ENCODE peak calls at places on chromosomes 13 and 19, in nine cellular contexts. One of them, this sample, is unnamed.

GRCh38 chr13:113458218-113459065 is 5.2 kb upstream of the ADPRHL1 start:
- DNase-seq in endothelial cell: peak
- DNase-seq in RPMI7951: no peak
- DNase-seq in HAP-1: peak
- DNase-seq in NCI-H1092: no peak
- DNase-seq in cardiac septum: no peak
- DNase-seq in body of pancreas: no peak
- DNase-seq in stimulated activated effector memory CD8-positive, alpha-beta T cell treated with anti-CD3 and anti-CD28 coated beads, Interleukin-12 subunit alpha, Interleukin-12 subunit beta, amount 100 ng/mL, for 72 hours: no peak
- DNase-seq in activated CD8-positive, alpha-beta T cell treated with anti-CD3 and anti-CD28 coated beads, Interleukin-2, amount 10 ng/mL, durations not matched to agents 7 days and 5 days: no peak
- DNase-seq in this sample: peak

GRCh38 chr13:50072676-50073075 is 57.4 kb downstream of the KCNRG start:
- DNase-seq in endothelial cell: no peak
- DNase-seq in RPMI7951: no peak
- DNase-seq in HAP-1: no peak
- DNase-seq in NCI-H1092: no peak
- DNase-seq in cardiac septum: no peak
- DNase-seq in body of pancreas: no peak
- DNase-seq in stimulated activated effector memory CD8-positive, alpha-beta T cell treated with anti-CD3 and anti-CD28 coated beads, Interleukin-12 subunit alpha, Interleukin-12 subunit beta, amount 100 ng/mL, for 72 hours: no peak
- DNase-seq in activated CD8-positive, alpha-beta T cell treated with anti-CD3 and anti-CD28 coated beads, Interleukin-2, amount 10 ng/mL, durations not matched to agents 7 days and 5 days: no peak
- DNase-seq in this sample: no peak

GRCh38 chr13:102517959-102518358 is 78.8 kb upstream of the TPP2 start:
- DNase-seq in endothelial cell: no peak
- DNase-seq in RPMI7951: no peak
- DNase-seq in HAP-1: no peak
- DNase-seq in NCI-H1092: no peak
- DNase-seq in cardiac septum: no peak
- DNase-seq in body of pancreas: no peak
- DNase-seq in stimulated activated effector memory CD8-positive, alpha-beta T cell treated with anti-CD3 and anti-CD28 coated beads, Interleukin-12 subunit alpha, Interleukin-12 subunit beta, amount 100 ng/mL, for 72 hours: no peak
- DNase-seq in activated CD8-positive, alpha-beta T cell treated with anti-CD3 and anti-CD28 coated beads, Interleukin-2, amount 10 ng/mL, durations not matched to agents 7 days and 5 days: no peak
- DNase-seq in this sample: no peak

GRCh38 chr19:44765949-44766335 is 11.7 kb upstream of the CBLC start:
- DNase-seq in endothelial cell: no peak
- DNase-seq in RPMI7951: no peak
- DNase-seq in HAP-1: no peak
- DNase-seq in NCI-H1092: no peak
- DNase-seq in cardiac septum: no peak
- DNase-seq in body of pancreas: no peak
- DNase-seq in stimulated activated effector memory CD8-positive, alpha-beta T cell treated with anti-CD3 and anti-CD28 coated beads, Interleukin-12 subunit alpha, Interleukin-12 subunit beta, amount 100 ng/mL, for 72 hours: no peak
- DNase-seq in activated CD8-positive, alpha-beta T cell treated with anti-CD3 and anti-CD28 coated beads, Interleukin-2, amount 10 ng/mL, durations not matched to agents 7 days and 5 days: no peak
- DNase-seq in this sample: no peak

GRCh38 chr13:59368652-59369051 is 795.1 kb downstream of the DIAPH3 start:
- DNase-seq in endothelial cell: no peak
- DNase-seq in RPMI7951: no peak
- DNase-seq in HAP-1: no peak
- DNase-seq in NCI-H1092: no peak
- DNase-seq in cardiac septum: no peak
- DNase-seq in body of pancreas: no peak
- DNase-seq in stimulated activated effector memory CD8-positive, alpha-beta T cell treated with anti-CD3 and anti-CD28 coated beads, Interleukin-12 subunit alpha, Interleukin-12 subunit beta, amount 100 ng/mL, for 72 hours: no peak
- DNase-seq in activated CD8-positive, alpha-beta T cell treated with anti-CD3 and anti-CD28 coated beads, Interleukin-2, amount 10 ng/mL, durations not matched to agents 7 days and 5 days: no peak
- DNase-seq in this sample: no peak

GRCh38 chr19:11159598-11160001 is 4.0 kb upstream of the SPC24 start:
- DNase-seq in endothelial cell: no peak
- DNase-seq in RPMI7951: no peak
- DNase-seq in HAP-1: no peak
- DNase-seq in NCI-H1092: no peak
- DNase-seq in cardiac septum: no peak
- DNase-seq in body of pancreas: no peak
- DNase-seq in stimulated activated effector memory CD8-positive, alpha-beta T cell treated with anti-CD3 and anti-CD28 coated beads, Interleukin-12 subunit alpha, Interleukin-12 subunit beta, amount 100 ng/mL, for 72 hours: no peak
- DNase-seq in activated CD8-positive, alpha-beta T cell treated with anti-CD3 and anti-CD28 coated beads, Interleukin-2, amount 10 ng/mL, durations not matched to agents 7 days and 5 days: no peak
- DNase-seq in this sample: no peak

GRCh38 chr19:15251749-15252397 is 19.6 kb upstream of the EPHX3 start:
- DNase-seq in endothelial cell: peak
- DNase-seq in RPMI7951: peak
- DNase-seq in HAP-1: peak
- DNase-seq in NCI-H1092: no peak
- DNase-seq in cardiac septum: peak
- DNase-seq in body of pancreas: peak
- DNase-seq in stimulated activated effector memory CD8-positive, alpha-beta T cell treated with anti-CD3 and anti-CD28 coated beads, Interleukin-12 subunit alpha, Interleukin-12 subunit beta, amount 100 ng/mL, for 72 hours: no peak
- DNase-seq in activated CD8-positive, alpha-beta T cell treated with anti-CD3 and anti-CD28 coated beads, Interleukin-2, amount 10 ng/mL, durations not matched to agents 7 days and 5 days: no peak
- DNase-seq in this sample: peak

GRCh38 chr13:63124863-63125262 is 1709.2 kb upstream of the PCDH20 start:
- DNase-seq in endothelial cell: no peak
- DNase-seq in RPMI7951: peak
- DNase-seq in HAP-1: peak
- DNase-seq in NCI-H1092: no peak
- DNase-seq in cardiac septum: no peak
- DNase-seq in body of pancreas: no peak
- DNase-seq in stimulated activated effector memory CD8-positive, alpha-beta T cell treated with anti-CD3 and anti-CD28 coated beads, Interleukin-12 subunit alpha, Interleukin-12 subunit beta, amount 100 ng/mL, for 72 hours: no peak
- DNase-seq in activated CD8-positive, alpha-beta T cell treated with anti-CD3 and anti-CD28 coated beads, Interleukin-2, amount 10 ng/mL, durations not matched to agents 7 days and 5 days: no peak
- DNase-seq in this sample: no peak

GRCh38 chr13:28161370-28161769 is 23.0 kb downstream of the PAN3 start:
- DNase-seq in endothelial cell: no peak
- DNase-seq in RPMI7951: peak
- DNase-seq in HAP-1: peak
- DNase-seq in NCI-H1092: no peak
- DNase-seq in cardiac septum: no peak
- DNase-seq in body of pancreas: no peak
- DNase-seq in stimulated activated effector memory CD8-positive, alpha-beta T cell treated with anti-CD3 and anti-CD28 coated beads, Interleukin-12 subunit alpha, Interleukin-12 subunit beta, amount 100 ng/mL, for 72 hours: no peak
- DNase-seq in activated CD8-positive, alpha-beta T cell treated with anti-CD3 and anti-CD28 coated beads, Interleukin-2, amount 10 ng/mL, durations not matched to agents 7 days and 5 days: no peak
- DNase-seq in this sample: no peak

GRCh38 chr13:37089495-37089894 is 16.0 kb downstream of the CSNK1A1L start:
- DNase-seq in endothelial cell: no peak
- DNase-seq in RPMI7951: no peak
- DNase-seq in HAP-1: no peak
- DNase-seq in NCI-H1092: no peak
- DNase-seq in cardiac septum: no peak
- DNase-seq in body of pancreas: no peak
- DNase-seq in stimulated activated effector memory CD8-positive, alpha-beta T cell treated with anti-CD3 and anti-CD28 coated beads, Interleukin-12 subunit alpha, Interleukin-12 subunit beta, amount 100 ng/mL, for 72 hours: no peak
- DNase-seq in activated CD8-positive, alpha-beta T cell treated with anti-CD3 and anti-CD28 coated beads, Interleukin-2, amount 10 ng/mL, durations not matched to agents 7 days and 5 days: no peak
- DNase-seq in this sample: no peak

GRCh38 chr13:28819046-28819747 is 942 bp upstream of the MTUS2 start:
- DNase-seq in endothelial cell: no peak
- DNase-seq in RPMI7951: no peak
- DNase-seq in HAP-1: peak
- DNase-seq in NCI-H1092: no peak
- DNase-seq in cardiac septum: no peak
- DNase-seq in body of pancreas: no peak
- DNase-seq in stimulated activated effector memory CD8-positive, alpha-beta T cell treated with anti-CD3 and anti-CD28 coated beads, Interleukin-12 subunit alpha, Interleukin-12 subunit beta, amount 100 ng/mL, for 72 hours: no peak
- DNase-seq in activated CD8-positive, alpha-beta T cell treated with anti-CD3 and anti-CD28 coated beads, Interleukin-2, amount 10 ng/mL, durations not matched to agents 7 days and 5 days: no peak
- DNase-seq in this sample: no peak

GRCh38 chr13:30141773-30142501 is 165.4 kb downstream of the KATNAL1 start:
- DNase-seq in endothelial cell: no peak
- DNase-seq in RPMI7951: peak
- DNase-seq in HAP-1: no peak
- DNase-seq in NCI-H1092: no peak
- DNase-seq in cardiac septum: no peak
- DNase-seq in body of pancreas: no peak
- DNase-seq in stimulated activated effector memory CD8-positive, alpha-beta T cell treated with anti-CD3 and anti-CD28 coated beads, Interleukin-12 subunit alpha, Interleukin-12 subunit beta, amount 100 ng/mL, for 72 hours: no peak
- DNase-seq in activated CD8-positive, alpha-beta T cell treated with anti-CD3 and anti-CD28 coated beads, Interleukin-2, amount 10 ng/mL, durations not matched to agents 7 days and 5 days: no peak
- DNase-seq in this sample: no peak

GRCh38 chr13:23652909-23653726 is 82.9 kb downstream of the TNFRSF19 start:
- DNase-seq in endothelial cell: no peak
- DNase-seq in RPMI7951: no peak
- DNase-seq in HAP-1: no peak
- DNase-seq in NCI-H1092: no peak
- DNase-seq in cardiac septum: no peak
- DNase-seq in body of pancreas: no peak
- DNase-seq in stimulated activated effector memory CD8-positive, alpha-beta T cell treated with anti-CD3 and anti-CD28 coated beads, Interleukin-12 subunit alpha, Interleukin-12 subunit beta, amount 100 ng/mL, for 72 hours: no peak
- DNase-seq in activated CD8-positive, alpha-beta T cell treated with anti-CD3 and anti-CD28 coated beads, Interleukin-2, amount 10 ng/mL, durations not matched to agents 7 days and 5 days: no peak
- DNase-seq in this sample: no peak

GRCh38 chr13:38264363-38265134 is 85.1 kb upstream of the UFM1 start:
- DNase-seq in endothelial cell: no peak
- DNase-seq in RPMI7951: no peak
- DNase-seq in HAP-1: no peak
- DNase-seq in NCI-H1092: peak
- DNase-seq in cardiac septum: no peak
- DNase-seq in body of pancreas: no peak
- DNase-seq in stimulated activated effector memory CD8-positive, alpha-beta T cell treated with anti-CD3 and anti-CD28 coated beads, Interleukin-12 subunit alpha, Interleukin-12 subunit beta, amount 100 ng/mL, for 72 hours: no peak
- DNase-seq in activated CD8-positive, alpha-beta T cell treated with anti-CD3 and anti-CD28 coated beads, Interleukin-2, amount 10 ng/mL, durations not matched to agents 7 days and 5 days: no peak
- DNase-seq in this sample: no peak

GRCh38 chr13:103358245-103358932 is 292.2 kb upstream of the SLC10A2 start:
- DNase-seq in endothelial cell: no peak
- DNase-seq in RPMI7951: no peak
- DNase-seq in HAP-1: no peak
- DNase-seq in NCI-H1092: no peak
- DNase-seq in cardiac septum: no peak
- DNase-seq in body of pancreas: no peak
- DNase-seq in stimulated activated effector memory CD8-positive, alpha-beta T cell treated with anti-CD3 and anti-CD28 coated beads, Interleukin-12 subunit alpha, Interleukin-12 subunit beta, amount 100 ng/mL, for 72 hours: no peak
- DNase-seq in activated CD8-positive, alpha-beta T cell treated with anti-CD3 and anti-CD28 coated beads, Interleukin-2, amount 10 ng/mL, durations not matched to agents 7 days and 5 days: no peak
- DNase-seq in this sample: no peak

GRCh38 chr13:54705738-54706137 is 1677.1 kb downstream of the OLFM4 start:
- DNase-seq in endothelial cell: no peak
- DNase-seq in RPMI7951: no peak
- DNase-seq in HAP-1: no peak
- DNase-seq in NCI-H1092: no peak
- DNase-seq in cardiac septum: no peak
- DNase-seq in body of pancreas: no peak
- DNase-seq in stimulated activated effector memory CD8-positive, alpha-beta T cell treated with anti-CD3 and anti-CD28 coated beads, Interleukin-12 subunit alpha, Interleukin-12 subunit beta, amount 100 ng/mL, for 72 hours: no peak
- DNase-seq in activated CD8-positive, alpha-beta T cell treated with anti-CD3 and anti-CD28 coated beads, Interleukin-2, amount 10 ng/mL, durations not matched to agents 7 days and 5 days: no peak
- DNase-seq in this sample: no peak

GRCh38 chr13:66353664-66354063 is 876.5 kb downstream of the PCDH9 start:
- DNase-seq in endothelial cell: no peak
- DNase-seq in RPMI7951: no peak
- DNase-seq in HAP-1: no peak
- DNase-seq in NCI-H1092: peak
- DNase-seq in cardiac septum: no peak
- DNase-seq in body of pancreas: no peak
- DNase-seq in stimulated activated effector memory CD8-positive, alpha-beta T cell treated with anti-CD3 and anti-CD28 coated beads, Interleukin-12 subunit alpha, Interleukin-12 subunit beta, amount 100 ng/mL, for 72 hours: no peak
- DNase-seq in activated CD8-positive, alpha-beta T cell treated with anti-CD3 and anti-CD28 coated beads, Interleukin-2, amount 10 ng/mL, durations not matched to agents 7 days and 5 days: no peak
- DNase-seq in this sample: no peak

GRCh38 chr19:18063463-18063862 is 23.3 kb downstream of the IL12RB1 start:
- DNase-seq in endothelial cell: peak
- DNase-seq in RPMI7951: no peak
- DNase-seq in HAP-1: no peak
- DNase-seq in NCI-H1092: no peak
- DNase-seq in cardiac septum: no peak
- DNase-seq in body of pancreas: no peak
- DNase-seq in stimulated activated effector memory CD8-positive, alpha-beta T cell treated with anti-CD3 and anti-CD28 coated beads, Interleukin-12 subunit alpha, Interleukin-12 subunit beta, amount 100 ng/mL, for 72 hours: peak
- DNase-seq in activated CD8-positive, alpha-beta T cell treated with anti-CD3 and anti-CD28 coated beads, Interleukin-2, amount 10 ng/mL, durations not matched to agents 7 days and 5 days: no peak
- DNase-seq in this sample: no peak

GRCh38 chr19:2552859-2553258 is 76.9 kb downstream of the GADD45B start:
- DNase-seq in endothelial cell: no peak
- DNase-seq in RPMI7951: no peak
- DNase-seq in HAP-1: no peak
- DNase-seq in NCI-H1092: no peak
- DNase-seq in cardiac septum: no peak
- DNase-seq in body of pancreas: no peak
- DNase-seq in stimulated activated effector memory CD8-positive, alpha-beta T cell treated with anti-CD3 and anti-CD28 coated beads, Interleukin-12 subunit alpha, Interleukin-12 subunit beta, amount 100 ng/mL, for 72 hours: peak
- DNase-seq in activated CD8-positive, alpha-beta T cell treated with anti-CD3 and anti-CD28 coated beads, Interleukin-2, amount 10 ng/mL, durations not matched to agents 7 days and 5 days: peak
- DNase-seq in this sample: peak

GRCh38 chr19:3357731-3358391 is 8.5 kb upstream of the NFIC start:
- DNase-seq in endothelial cell: no peak
- DNase-seq in RPMI7951: no peak
- DNase-seq in HAP-1: no peak
- DNase-seq in NCI-H1092: no peak
- DNase-seq in cardiac septum: no peak
- DNase-seq in body of pancreas: no peak
- DNase-seq in stimulated activated effector memory CD8-positive, alpha-beta T cell treated with anti-CD3 and anti-CD28 coated beads, Interleukin-12 subunit alpha, Interleukin-12 subunit beta, amount 100 ng/mL, for 72 hours: no peak
- DNase-seq in activated CD8-positive, alpha-beta T cell treated with anti-CD3 and anti-CD28 coated beads, Interleukin-2, amount 10 ng/mL, durations not matched to agents 7 days and 5 days: no peak
- DNase-seq in this sample: no peak

GRCh38 chr13:108425056-108425455 is 155.5 kb downstream of the TNFSF13B start:
- DNase-seq in endothelial cell: no peak
- DNase-seq in RPMI7951: no peak
- DNase-seq in HAP-1: no peak
- DNase-seq in NCI-H1092: no peak
- DNase-seq in cardiac septum: no peak
- DNase-seq in body of pancreas: no peak
- DNase-seq in stimulated activated effector memory CD8-positive, alpha-beta T cell treated with anti-CD3 and anti-CD28 coated beads, Interleukin-12 subunit alpha, Interleukin-12 subunit beta, amount 100 ng/mL, for 72 hours: no peak
- DNase-seq in activated CD8-positive, alpha-beta T cell treated with anti-CD3 and anti-CD28 coated beads, Interleukin-2, amount 10 ng/mL, durations not matched to agents 7 days and 5 days: no peak
- DNase-seq in this sample: no peak

GRCh38 chr13:112899618-112900600 is 69.1 kb upstream of the MCF2L start:
- DNase-seq in endothelial cell: no peak
- DNase-seq in RPMI7951: no peak
- DNase-seq in HAP-1: no peak
- DNase-seq in NCI-H1092: no peak
- DNase-seq in cardiac septum: peak
- DNase-seq in body of pancreas: no peak
- DNase-seq in stimulated activated effector memory CD8-positive, alpha-beta T cell treated with anti-CD3 and anti-CD28 coated beads, Interleukin-12 subunit alpha, Interleukin-12 subunit beta, amount 100 ng/mL, for 72 hours: no peak
- DNase-seq in activated CD8-positive, alpha-beta T cell treated with anti-CD3 and anti-CD28 coated beads, Interleukin-2, amount 10 ng/mL, durations not matched to agents 7 days and 5 days: no peak
- DNase-seq in this sample: peak

GRCh38 chr19:42281175-42282035 is 12.4 kb downstream of the CIC start:
- DNase-seq in endothelial cell: no peak
- DNase-seq in RPMI7951: peak
- DNase-seq in HAP-1: peak
- DNase-seq in NCI-H1092: peak
- DNase-seq in cardiac septum: peak
- DNase-seq in body of pancreas: peak
- DNase-seq in stimulated activated effector memory CD8-positive, alpha-beta T cell treated with anti-CD3 and anti-CD28 coated beads, Interleukin-12 subunit alpha, Interleukin-12 subunit beta, amount 100 ng/mL, for 72 hours: no peak
- DNase-seq in activated CD8-positive, alpha-beta T cell treated with anti-CD3 and anti-CD28 coated beads, Interleukin-2, amount 10 ng/mL, durations not matched to agents 7 days and 5 days: no peak
- DNase-seq in this sample: peak

GRCh38 chr19:40962460-40962961 is 28.6 kb upstream of the CYP2B6 start:
- DNase-seq in endothelial cell: no peak
- DNase-seq in RPMI7951: peak
- DNase-seq in HAP-1: no peak
- DNase-seq in NCI-H1092: no peak
- DNase-seq in cardiac septum: no peak
- DNase-seq in body of pancreas: no peak
- DNase-seq in stimulated activated effector memory CD8-positive, alpha-beta T cell treated with anti-CD3 and anti-CD28 coated beads, Interleukin-12 subunit alpha, Interleukin-12 subunit beta, amount 100 ng/mL, for 72 hours: no peak
- DNase-seq in activated CD8-positive, alpha-beta T cell treated with anti-CD3 and anti-CD28 coated beads, Interleukin-2, amount 10 ng/mL, durations not matched to agents 7 days and 5 days: no peak
- DNase-seq in this sample: peak

GRCh38 chr19:39381910-39382611 is 8.8 kb downstream of the PAF1 start:
- DNase-seq in endothelial cell: no peak
- DNase-seq in RPMI7951: no peak
- DNase-seq in HAP-1: no peak
- DNase-seq in NCI-H1092: no peak
- DNase-seq in cardiac septum: no peak
- DNase-seq in body of pancreas: no peak
- DNase-seq in stimulated activated effector memory CD8-positive, alpha-beta T cell treated with anti-CD3 and anti-CD28 coated beads, Interleukin-12 subunit alpha, Interleukin-12 subunit beta, amount 100 ng/mL, for 72 hours: no peak
- DNase-seq in activated CD8-positive, alpha-beta T cell treated with anti-CD3 and anti-CD28 coated beads, Interleukin-2, amount 10 ng/mL, durations not matched to agents 7 days and 5 days: no peak
- DNase-seq in this sample: no peak

GRCh38 chr13:93254775-93255174 is 28.2 kb downstream of the GPC6 start:
- DNase-seq in endothelial cell: no peak
- DNase-seq in RPMI7951: no peak
- DNase-seq in HAP-1: no peak
- DNase-seq in NCI-H1092: no peak
- DNase-seq in cardiac septum: no peak
- DNase-seq in body of pancreas: no peak
- DNase-seq in stimulated activated effector memory CD8-positive, alpha-beta T cell treated with anti-CD3 and anti-CD28 coated beads, Interleukin-12 subunit alpha, Interleukin-12 subunit beta, amount 100 ng/mL, for 72 hours: no peak
- DNase-seq in activated CD8-positive, alpha-beta T cell treated with anti-CD3 and anti-CD28 coated beads, Interleukin-2, amount 10 ng/mL, durations not matched to agents 7 days and 5 days: no peak
- DNase-seq in this sample: no peak

This sample was measured in adrenal gland.